ENCODE peak calls at places on chromosomes 16 and 17, in ten cellular contexts. T, S, A, J, V, I, R, M, U and B are unnamed samples.

GRCh38 chr17:65062168-65062915 is 5.8 kb upstream of the GNA13 start:
- DNase-seq in T (no peak), S (no peak), A (no peak), J (no peak), V (no peak), I (peak; percentile 42), R (no peak), M (no peak), U (no peak), B (no peak)

GRCh38 chr17:58020401-58020800 is 13.4 kb upstream of the SRSF1 start:
- DNase-seq in T (no peak), S (no peak), A (no peak), J (no peak), V (no peak), I (no peak), R (no peak), M (no peak), U (no peak), B (no peak)

GRCh38 chr17:75848523-75849303 is 4.5 kb upstream of the UNC13D start:
- DNase-seq in T (peak; percentile 79), S (peak; percentile 53), A (peak; percentile 83), J (peak; percentile 51), V (peak; percentile 30), I (peak; percentile 84), R (peak; percentile 78), M (peak; percentile 83), U (peak; percentile 77), B (peak; percentile 80)

GRCh38 chr17:76574166-76574565 is 11.5 kb downstream of the ST6GALNAC2 start:
- DNase-seq in T (no peak), S (no peak), A (no peak), J (no peak), V (no peak), I (no peak), R (no peak), M (no peak), U (no peak), B (no peak)

GRCh38 chr17:40430272-40431230 is 12.7 kb upstream of the IGFBP4 start:
- DNase-seq in T (no peak), S (no peak), A (no peak), J (no peak), V (no peak), I (no peak), R (no peak), M (no peak), U (no peak), B (no peak)

GRCh38 chr17:55177159-55177913 is 87.4 kb upstream of the HLF start:
- DNase-seq in T (peak; percentile 5), S (no peak), A (peak; percentile 59), J (peak; percentile 89), V (no peak), I (peak; percentile 37), R (no peak), M (no peak), U (no peak), B (peak; percentile 15)

GRCh38 chr16:86044241-86044671 is 145.3 kb downstream of the IRF8 start:
- DNase-seq in T (peak; percentile 72), S (no peak), A (peak; percentile 46), J (peak; percentile 36), V (peak; percentile 22), I (peak; percentile 86), R (no peak), M (no peak), U (peak; percentile 45), B (peak; percentile 62)

GRCh38 chr17:73625975-73626706 is 18.1 kb downstream of the SDK2 start:
- DNase-seq in T (peak; percentile 76), S (no peak), A (no peak), J (no peak), V (no peak), I (peak; percentile 42), R (peak; percentile 53), M (peak; percentile 71), U (no peak), B (no peak)

GRCh38 chr17:81027591-81028505 is 7.1 kb upstream of the BAIAP2 start:
- DNase-seq in T (no peak), S (no peak), A (no peak), J (no peak), V (no peak), I (no peak), R (peak; percentile 48), M (peak; percentile 51), U (peak; percentile 17), B (no peak)

GRCh38 chr17:11871773-11872172 is 125.5 kb downstream of the ZNF18 start:
- DNase-seq in T (no peak), S (no peak), A (no peak), J (no peak), V (no peak), I (no peak), R (no peak), M (no peak), U (no peak), B (no peak)

GRCh38 chr17:80881321-80881720 is 110.3 kb upstream of the CHMP6 start:
- DNase-seq in T (no peak), S (no peak), A (no peak), J (no peak), V (no peak), I (no peak), R (no peak), M (peak; percentile 19), U (no peak), B (no peak)

GRCh38 chr17:4318596-4318995 is 47.9 kb downstream of the UBE2G1 start:
- DNase-seq in T (no peak), S (no peak), A (no peak), J (no peak), V (no peak), I (no peak), R (no peak), M (no peak), U (no peak), B (no peak)
- H3K4me3 ChIP-seq in T (no peak overlapping the region), S (no peak overlapping the region), A (no peak overlapping the region), J (no peak overlapping the region), V (no peak overlapping the region), I (no peak overlapping the region), R (no peak overlapping the region), M (peak overlapping the region; percentile 25), U (no peak overlapping the region), B (no peak overlapping the region)

GRCh38 chr16:49382916-49383315 is 9.3 kb downstream of the C16orf78 start:
- DNase-seq in T (no peak), S (peak; percentile 10), A (peak; percentile 54), J (no peak), V (no peak), I (peak; percentile 68), R (no peak), M (no peak), U (peak; percentile 1), B (peak; percentile 38)
- H3K4me3 ChIP-seq in T (no peak overlapping the region), S (no peak overlapping the region), A (no peak overlapping the region), J (no peak overlapping the region), V (no peak overlapping the region), I (no peak overlapping the region), R (no peak overlapping the region), M (no peak overlapping the region), U (no peak overlapping the region), B (no peak overlapping the region)

GRCh38 chr17:44186307-44187130 is at the start of gene TMUB2:
- DNase-seq in T (peak; percentile 100), S (peak; percentile 99), A (peak; percentile 100), J (peak; percentile 100), V (peak; percentile 100), I (peak; percentile 100), R (peak; percentile 99), M (peak; percentile 99), U (peak; percentile 99), B (peak; percentile 100)

GRCh38 chr17:44191389-44191788 is 4.6 kb downstream of the TMUB2 start:
- DNase-seq in T (no peak), S (no peak), A (no peak), J (no peak), V (no peak), I (no peak), R (no peak), M (no peak), U (no peak), B (no peak)

GRCh38 chr17:44187131-44187899 is 543 bp downstream of the TMUB2 start:
- DNase-seq in T (no peak), S (peak; percentile 26), A (no peak), J (peak; percentile 34), V (peak; percentile 26), I (no peak), R (no peak), M (no peak), U (peak; percentile 58), B (peak; percentile 44)

GRCh38 chr17:44190496-44190895 is 3.7 kb downstream of the TMUB2 start:
- DNase-seq in T (no peak), S (no peak), A (no peak), J (no peak), V (no peak), I (no peak), R (no peak), M (peak; percentile 51), U (no peak), B (no peak)

GRCh38 chr17:44188757-44189403 is 2.1 kb downstream of the TMUB2 start:
- DNase-seq in T (no peak), S (no peak), A (no peak), J (no peak), V (no peak), I (no peak), R (no peak), M (peak; percentile 17), U (no peak), B (no peak)
- H3K4me3 ChIP-seq in T (no peak overlapping the region), S (no peak overlapping the region), A (no peak overlapping the region), J (no peak overlapping the region), V (no peak overlapping the region), I (no peak overlapping the region), R (no peak overlapping the region), M (no peak overlapping the region), U (no peak overlapping the region), B (no peak overlapping the region)

DNA sequence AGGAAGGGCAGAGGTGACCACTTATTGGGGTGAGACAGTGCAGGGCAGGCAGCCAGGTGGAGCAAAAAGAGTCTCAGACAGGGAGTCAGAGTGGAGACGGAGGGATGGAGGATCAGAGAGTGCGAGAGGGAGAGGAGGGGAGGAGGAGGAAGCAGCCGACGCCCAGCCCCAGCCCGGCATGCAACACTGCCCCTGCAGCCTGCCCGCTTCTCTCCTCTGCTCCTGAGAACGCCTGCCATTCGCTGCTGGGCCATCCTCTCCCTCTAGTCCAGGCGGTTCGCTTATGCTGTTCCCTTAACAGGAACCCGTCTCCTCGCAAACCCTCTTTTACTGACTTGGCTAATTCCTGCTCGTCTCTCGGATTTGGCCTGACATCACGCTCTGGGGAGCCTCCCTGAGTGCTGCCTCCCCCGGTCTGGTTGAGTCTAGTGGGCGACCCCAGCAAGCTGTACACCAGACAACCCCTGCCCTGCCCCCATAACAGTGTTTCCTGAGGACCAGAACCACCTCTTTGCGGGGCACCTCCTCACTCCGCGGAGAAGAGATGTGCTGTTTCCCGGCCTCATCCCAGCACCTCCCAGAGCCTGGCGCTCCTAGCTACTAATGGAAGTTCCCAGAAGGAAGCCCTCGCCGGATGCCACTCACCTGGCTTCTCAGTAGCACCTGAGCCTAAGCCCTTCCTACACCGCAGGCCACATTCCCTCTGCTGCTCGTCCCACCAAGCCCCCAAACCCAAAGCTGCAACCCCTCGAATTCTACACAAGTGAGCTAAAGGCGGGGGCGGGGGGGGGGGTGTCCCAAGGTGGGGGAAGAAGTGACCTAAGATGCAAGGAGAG is 61.2 kb upstream of the CCL1 start:
- DNase-seq in T (no peak), S (no peak), A (no peak), J (no peak), V (no peak), I (no peak), R (no peak), M (no peak), U (no peak), B (no peak)
- H3K4me3 ChIP-seq in T (no peak overlapping the region), S (no peak overlapping the region), A (no peak overlapping the region), J (no peak overlapping the region), V (no peak overlapping the region), I (peak overlapping the region; percentile 35), R (no peak overlapping the region), M (no peak overlapping the region), U (no peak overlapping the region), B (no peak overlapping the region)

GRCh38 chr17:4565209-4566141 is 5.1 kb upstream of the GGT6 start:
- DNase-seq in T (peak; percentile 86), S (peak; percentile 84), A (peak; percentile 88), J (peak; percentile 70), V (peak; percentile 70), I (peak; percentile 90), R (peak; percentile 74), M (peak; percentile 78), U (peak; percentile 76), B (peak; percentile 78)
- H3K4me3 ChIP-seq in T (no peak overlapping the region), S (peak overlapping the region; percentile 36), A (peak overlapping the region; percentile 42), J (no peak overlapping the region), V (no peak overlapping the region), I (no peak overlapping the region), R (no peak overlapping the region), M (no peak overlapping the region), U (peak overlapping the region; percentile 37), B (no peak overlapping the region)